ENCODE peak calls at places on chromosomes 13 and 19, in four cellular contexts. Q is NCI-H774, U is stromal cell of bone marrow, R is left lung. E is an unnamed sample.
A peak's percentile ranks its signal among the peaks of the same experiment; 100 is the strongest.

GRCh38 chr13:26584713-26585112 is 27.2 kb downstream of the WASF3 start:
- DNase-seq in R (no peak), U (peak; percentile 73), Q (no peak), E (no peak)

GRCh38 chr13:40271931-40272775 is 394.3 kb downstream of the FOXO1 start:
- DNase-seq in Q (no peak), R (no peak), U (peak; percentile 60), E (peak; percentile 26)

GRCh38 chr19:17520865-17521264 is 9.4 kb downstream of the PGLS start:
- DNase-seq in R (no peak), Q (no peak), U (no peak), E (no peak)

GRCh38 chr13:99261040-99261439 is 2.9 kb upstream of the GPR18 start:
- DNase-seq in Q (no peak), R (no peak), U (no peak), E (no peak)

GRCh38 chr19:49224856-49225255 is 67.3 kb downstream of the TRPM4 start:
- DNase-seq in U (no peak), R (no peak), Q (peak; percentile 46), E (peak; percentile 59)

GRCh38 chr13:77565635-77566034 is 30.1 kb downstream of the SCEL start:
- DNase-seq in U (no peak), Q (peak; percentile 1), R (no peak), E (peak; percentile 65)

GRCh38 chr19:15337202-15337601 is 4.9 kb upstream of the BRD4 start:
- DNase-seq in U (no peak), R (no peak), Q (no peak), E (no peak)

GRCh38 chr13:51742611-51743010 is 61.4 kb downstream of the DHRS12 start:
- DNase-seq in U (no peak), R (no peak), Q (no peak), E (no peak)

GRCh38 chr19:8221161-8221560 is 12.0 kb downstream of the CERS4 start:
- DNase-seq in Q (peak; percentile 14), R (no peak), U (no peak), E (peak; percentile 27)

GRCh38 chr19:30666301-30666803 is 294.2 kb downstream of the ZNF536 start:
- DNase-seq in R (no peak), Q (no peak), U (no peak), E (peak; percentile 66)

GRCh38 chr13:97712770-97713169 is 240.7 kb upstream of the IPO5 start:
- DNase-seq in Q (no peak), R (no peak), U (no peak), E (no peak)

GRCh38 chr19:50198431-50199253 is 4.8 kb upstream of the MYH14 start:
- DNase-seq in Q (no peak), R (no peak), U (no peak), E (no peak)

GRCh38 chr19:39083983-39084731 is at the start of gene ACP7:
- DNase-seq in R (peak; percentile 71), U (no peak), Q (no peak), E (no peak)

E was measured in cerebellar cortex.